ENCODE peak calls at places on chromosomes 4 and X, in five cellular contexts. I is CD4-positive, alpha-beta memory T cell; B is NCI-H2029 treated with DMSO at 0.1 percent for 48 hours; J is Peyer's patch; S is AG04449. Q is an unnamed sample.

GRCh38 chr4:151324449-151325319 is 721 bp downstream of the SH3D19 start:
- DNase-seq in I (no peak), B (no peak), J (peak; percentile 86), S (no peak), Q (peak; percentile 48)

GRCh38 chr4:20283039-20283438 is 31.3 kb downstream of the SLIT2 start:
- DNase-seq in I (no peak), B (no peak), J (no peak), S (no peak), Q (no peak)

GRCh38 chrX:134761788-134762187 is 103.5 kb upstream of the PLAC1 start:
- DNase-seq in I (no peak), B (no peak), J (no peak), S (no peak), Q (no peak)

GRCh38 chr4:135267148-135267878 is 1065.7 kb upstream of the PABPC4L start:
- DNase-seq in I (no peak), B (no peak), J (no peak), S (no peak), Q (no peak)

GRCh38 chr4:73735231-73735630 is 5.1 kb upstream of the CXCL8 start:
- DNase-seq in I (no peak), B (no peak), J (no peak), S (no peak), Q (no peak)

GRCh38 chr4:83658806-83659205 is 122.9 kb downstream of the GPAT3 start:
- DNase-seq in I (no peak), B (no peak), J (no peak), S (no peak), Q (no peak)

GRCh38 chr4:54484361-54484760 is 173.4 kb upstream of the KIT start:
- DNase-seq in I (no peak), B (peak; percentile 83), J (no peak), S (no peak), Q (no peak)

GRCh38 chrX:110965409-110965808 is 130.6 kb upstream of the PAK3 start:
- DNase-seq in I (no peak), B (no peak), J (no peak), S (no peak), Q (no peak)

GRCh38 chr4:26163425-26164362 is 157.1 kb upstream of the RBPJ start:
- DNase-seq in I (no peak), B (no peak), J (no peak), S (no peak), Q (no peak)

GRCh38 chr4:54539500-54540029 is 118.2 kb upstream of the KIT start:
- DNase-seq in I (no peak), B (no peak), J (peak; percentile 66), S (no peak), Q (peak; percentile 74)

GRCh38 chr4:40486534-40486933 is 143.1 kb downstream of the RBM47 start:
- DNase-seq in I (no peak), B (no peak), J (no peak), S (no peak), Q (no peak)

GRCh38 chr4:161936625-161937133 is 227.1 kb downstream of the FSTL5 start:
- DNase-seq in I (no peak), B (no peak), J (no peak), S (peak; percentile 77), Q (no peak)

GRCh38 chrX:77785400-77785745 is 643 bp downstream of the ATRX start:
- DNase-seq in I (no peak), B (no peak), J (no peak), S (no peak), Q (no peak)

GRCh38 chrX:57900961-57901360 is 9.3 kb downstream of the ZXDA start:
- DNase-seq in I (no peak), B (no peak), J (no peak), S (no peak), Q (no peak)

GRCh38 chr4:1318488-1319213 is 28.4 kb upstream of the UVSSA start:
- DNase-seq in I (no peak), B (no peak), J (no peak), S (no peak), Q (no peak)

GRCh38 chr4:151014521-151015457 is at the start of gene LRBA:
- DNase-seq in I (peak; percentile 83), B (peak; percentile 71), J (peak; percentile 95), S (no peak), Q (peak; percentile 87)

GRCh38 chr4:124753941-124754581 is 41.5 kb upstream of the ANKRD50 start:
- DNase-seq in I (no peak), B (peak; percentile 77), J (no peak), S (no peak), Q (peak; percentile 84)

GRCh38 chr4:40587826-40588225 is 41.8 kb downstream of the RBM47 start:
- DNase-seq in I (no peak), B (no peak), J (no peak), S (no peak), Q (peak; percentile 44)

GRCh38 chr4:110196871-110197420 is 1.5 kb downstream of the ELOVL6 start:
- DNase-seq in I (peak; percentile 56), B (peak; percentile 34), J (peak; percentile 74), S (no peak), Q (peak; percentile 50)

GRCh38 chrX:120790118-120790517 is 85.5 kb downstream of the CT47B1 start:
- DNase-seq in I (peak; percentile 58), B (peak; percentile 15), J (peak; percentile 49), S (no peak), Q (peak; percentile 36)

GRCh38 chrX:56268888-56269287 is 36.7 kb downstream of the KLF8 start:
- DNase-seq in I (no peak), B (no peak), J (no peak), S (no peak), Q (no peak)

GRCh38 chrX:9278475-9279270 is 186.2 kb upstream of the TBL1X start:
- DNase-seq in I (no peak), B (no peak), J (no peak), S (no peak), Q (no peak)

Q was measured in stomach.